ENCODE peak calls at places on chromosomes 2 and 18, in six cellular contexts. One of them, this sample, is unnamed.
A peak's percentile ranks its signal among the peaks of the same experiment; 100 is the strongest.

GRCh38 chr18:79912409-79912991 is 39.0 kb downstream of the SLC66A2 start:
- DNase-seq in tibial artery: peak; percentile 54
- DNase-seq in heart left ventricle: no peak
- DNase-seq in cardiac muscle cell: peak; percentile 12
- DNase-seq in A549: no peak
- DNase-seq in dorsolateral prefrontal cortex: no peak
- DNase-seq in this sample: no peak

GRCh38 chr2:43136862-43137261 is 89.5 kb downstream of the ZFP36L2 start:
- DNase-seq in heart left ventricle: no peak
- DNase-seq in dorsolateral prefrontal cortex: no peak
- DNase-seq in tibial artery: no peak
- DNase-seq in cardiac muscle cell: no peak
- DNase-seq in A549: no peak
- DNase-seq in this sample: no peak

GRCh38 chr2:173181982-173182381 is 106.3 kb downstream of the MAP3K20 start:
- DNase-seq in heart left ventricle: no peak
- DNase-seq in dorsolateral prefrontal cortex: no peak
- DNase-seq in A549: no peak
- DNase-seq in tibial artery: no peak
- DNase-seq in cardiac muscle cell: no peak
- DNase-seq in this sample: no peak

GRCh38 chr2:209547726-209548125 is 123.9 kb downstream of the MAP2 start:
- DNase-seq in tibial artery: no peak
- DNase-seq in dorsolateral prefrontal cortex: no peak
- DNase-seq in heart left ventricle: no peak
- DNase-seq in A549: no peak
- DNase-seq in cardiac muscle cell: no peak
- DNase-seq in this sample: no peak

GRCh38 chr2:204491528-204491927 is 53.7 kb upstream of the PARD3B start:
- DNase-seq in heart left ventricle: no peak
- DNase-seq in tibial artery: no peak
- DNase-seq in A549: no peak
- DNase-seq in cardiac muscle cell: peak; percentile 6
- DNase-seq in dorsolateral prefrontal cortex: no peak
- DNase-seq in this sample: no peak

GRCh38 chr2:98551316-98551715 is 57.0 kb downstream of the COA5 start:
- DNase-seq in tibial artery: no peak
- DNase-seq in A549: no peak
- DNase-seq in heart left ventricle: no peak
- DNase-seq in dorsolateral prefrontal cortex: no peak
- DNase-seq in cardiac muscle cell: no peak
- DNase-seq in this sample: no peak

GRCh38 chr2:143841935-143842334 is 678.0 kb downstream of the ZEB2 start:
- DNase-seq in heart left ventricle: no peak
- DNase-seq in A549: no peak
- DNase-seq in dorsolateral prefrontal cortex: no peak
- DNase-seq in cardiac muscle cell: peak; percentile 34
- DNase-seq in tibial artery: no peak
- DNase-seq in this sample: no peak

GRCh38 chr2:68429311-68429826 is 37.7 kb downstream of the FBXO48 start:
- DNase-seq in cardiac muscle cell: peak; percentile 62
- DNase-seq in dorsolateral prefrontal cortex: no peak
- DNase-seq in tibial artery: no peak
- DNase-seq in A549: no peak
- DNase-seq in heart left ventricle: no peak
- DNase-seq in this sample: no peak

GRCh38 chr2:60285476-60286316 is 267.8 kb downstream of the BCL11A start:
- DNase-seq in dorsolateral prefrontal cortex: no peak
- DNase-seq in cardiac muscle cell: no peak
- DNase-seq in heart left ventricle: no peak
- DNase-seq in tibial artery: no peak
- DNase-seq in A549: no peak
- DNase-seq in this sample: no peak

GRCh38 chr2:18268400-18268799 is 292.1 kb downstream of the RDH14 start:
- DNase-seq in cardiac muscle cell: no peak
- DNase-seq in tibial artery: no peak
- DNase-seq in dorsolateral prefrontal cortex: no peak
- DNase-seq in A549: no peak
- DNase-seq in heart left ventricle: no peak
- DNase-seq in this sample: no peak

GRCh38 chr2:3487028-3487425 is 32.3 kb downstream of the ADI1 start:
- DNase-seq in cardiac muscle cell: no peak
- DNase-seq in tibial artery: no peak
- DNase-seq in heart left ventricle: no peak
- DNase-seq in A549: no peak
- DNase-seq in dorsolateral prefrontal cortex: no peak
- DNase-seq in this sample: no peak

GRCh38 chr2:3483986-3484960 is 35.1 kb downstream of the ADI1 start:
- DNase-seq in dorsolateral prefrontal cortex: no peak
- DNase-seq in A549: no peak
- DNase-seq in heart left ventricle: no peak
- DNase-seq in tibial artery: no peak
- DNase-seq in cardiac muscle cell: no peak
- DNase-seq in this sample: no peak

GRCh38 chr2:3483227-3483985 is 35.9 kb downstream of the ADI1 start:
- DNase-seq in tibial artery: no peak
- DNase-seq in dorsolateral prefrontal cortex: no peak
- DNase-seq in cardiac muscle cell: peak; percentile 84
- DNase-seq in A549: no peak
- DNase-seq in heart left ventricle: peak; percentile 96
- DNase-seq in this sample: peak; percentile 80

GRCh38 chr2:3486047-3487027 is 33.0 kb downstream of the ADI1 start:
- DNase-seq in cardiac muscle cell: no peak
- DNase-seq in dorsolateral prefrontal cortex: no peak
- DNase-seq in tibial artery: no peak
- DNase-seq in heart left ventricle: no peak
- DNase-seq in A549: no peak
- DNase-seq in this sample: no peak

DNA sequence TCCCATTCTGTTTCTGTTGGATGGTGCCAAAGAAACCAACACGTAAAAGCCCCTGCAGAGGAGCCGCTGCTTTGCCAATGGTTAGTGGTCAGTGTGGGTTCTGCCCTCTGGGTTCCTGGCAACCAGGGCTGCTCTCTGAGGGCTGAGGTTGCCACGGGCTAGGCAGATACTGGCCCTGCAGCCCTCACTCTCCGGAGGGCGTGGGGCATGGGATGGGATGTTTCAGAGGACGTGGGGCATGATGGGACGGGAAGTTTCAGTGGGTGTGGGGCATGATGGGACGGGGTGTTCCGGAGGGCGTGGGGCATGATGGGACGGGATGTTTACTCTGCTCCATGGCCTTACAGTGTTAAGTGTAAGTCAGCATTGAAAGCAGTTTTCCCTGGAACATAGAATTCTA is 34.2 kb downstream of the ADI1 start:
- DNase-seq in heart left ventricle: no peak
- DNase-seq in cardiac muscle cell: no peak
- DNase-seq in tibial artery: no peak
- DNase-seq in A549: no peak
- DNase-seq in dorsolateral prefrontal cortex: no peak
- DNase-seq in this sample: no peak
- TF ChIP-seq CTCF in heart left ventricle: no peak
- TF ChIP-seq CTCF in cardiac muscle cell: no peak
- TF ChIP-seq CTCF in tibial artery: no peak
- TF ChIP-seq CTCF in A549: no peak
- TF ChIP-seq CTCF in dorsolateral prefrontal cortex: no peak
- TF ChIP-seq CTCF in this sample: no peak

DNA sequence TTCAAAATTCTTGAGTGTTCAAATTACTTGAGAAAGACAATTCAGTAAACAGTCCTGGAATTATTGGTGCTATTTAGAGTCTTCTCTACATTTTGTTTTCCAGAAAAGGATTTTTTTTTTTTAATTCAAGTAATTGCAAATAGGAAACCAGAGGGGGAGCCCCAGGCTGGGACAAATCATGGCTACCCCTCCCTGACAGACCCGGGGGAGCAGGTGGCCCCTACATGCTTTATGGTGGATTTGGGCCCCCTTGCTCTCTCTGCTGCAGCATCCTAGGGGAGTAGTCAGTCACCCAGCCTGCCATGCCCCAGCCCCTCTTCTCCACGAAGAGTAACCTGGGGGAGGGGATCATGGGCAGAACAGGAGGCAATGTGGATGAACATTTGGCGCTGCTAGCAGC is 4.7 kb downstream of the C2orf81 start:
- DNase-seq in dorsolateral prefrontal cortex: no peak
- DNase-seq in cardiac muscle cell: no peak
- DNase-seq in heart left ventricle: no peak
- DNase-seq in A549: no peak
- DNase-seq in tibial artery: no peak
- DNase-seq in this sample: no peak
- TF ChIP-seq CTCF in dorsolateral prefrontal cortex: no peak
- TF ChIP-seq CTCF in cardiac muscle cell: no peak
- TF ChIP-seq CTCF in heart left ventricle: no peak
- TF ChIP-seq CTCF in A549: no peak
- TF ChIP-seq CTCF in tibial artery: no peak
- TF ChIP-seq CTCF in this sample: no peak

DNA sequence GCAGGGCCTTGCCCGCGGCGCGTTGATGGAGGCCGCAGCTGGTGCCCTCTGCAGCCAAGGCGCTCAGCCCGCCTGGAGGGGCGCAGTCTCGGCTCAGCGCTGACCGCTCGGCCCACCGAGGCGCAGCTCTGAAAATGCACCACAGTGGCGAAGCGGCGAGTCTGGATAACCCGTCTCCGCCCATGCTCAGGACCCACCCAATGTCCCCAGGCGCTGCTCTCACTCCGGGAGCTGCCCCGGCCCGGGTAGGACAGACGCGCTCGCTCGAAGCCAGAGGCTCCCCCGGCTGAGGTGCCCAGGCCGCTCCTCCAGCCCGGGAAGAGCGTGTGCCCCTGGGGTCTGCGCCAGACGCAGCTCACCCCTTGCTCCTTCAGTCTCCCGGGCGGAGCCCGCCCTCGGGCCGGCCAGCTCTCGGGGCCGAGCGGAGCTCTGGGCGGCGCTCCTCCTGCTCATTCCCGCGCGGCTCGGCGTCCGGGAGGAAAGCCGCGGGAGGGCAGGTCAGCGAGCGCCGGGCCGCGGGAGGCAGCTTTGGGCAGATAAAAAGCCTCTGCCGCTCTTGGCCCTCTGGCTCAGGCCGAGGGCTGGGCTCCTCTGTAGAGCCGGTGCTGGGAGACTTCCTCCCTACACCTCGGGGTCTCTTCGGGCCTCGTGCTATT is 1.6 kb upstream of the TBR1 start:
- DNase-seq in A549: peak; percentile 29
- DNase-seq in tibial artery: peak; percentile 68
- DNase-seq in dorsolateral prefrontal cortex: no peak
- DNase-seq in cardiac muscle cell: peak; percentile 53
- DNase-seq in heart left ventricle: peak; percentile 38
- DNase-seq in this sample: peak; percentile 75
- TF ChIP-seq CTCF in A549: no peak
- TF ChIP-seq CTCF in tibial artery: no peak
- TF ChIP-seq CTCF in dorsolateral prefrontal cortex: no peak
- TF ChIP-seq CTCF in cardiac muscle cell: peak; percentile 17
- TF ChIP-seq CTCF in heart left ventricle: no peak
- TF ChIP-seq CTCF in this sample: no peak

GRCh38 chr2:219252084-219252483 is 959 bp upstream of the TUBA4B start:
- DNase-seq in heart left ventricle: peak; percentile 33
- DNase-seq in A549: no peak
- DNase-seq in tibial artery: peak; percentile 78
- DNase-seq in dorsolateral prefrontal cortex: no peak
- DNase-seq in cardiac muscle cell: no peak
- DNase-seq in this sample: no peak
- TF ChIP-seq CTCF in heart left ventricle: no peak
- TF ChIP-seq CTCF in A549: no peak
- TF ChIP-seq CTCF in tibial artery: no peak
- TF ChIP-seq CTCF in dorsolateral prefrontal cortex: no peak
- TF ChIP-seq CTCF in cardiac muscle cell: no peak
- TF ChIP-seq CTCF in this sample: no peak

DNA sequence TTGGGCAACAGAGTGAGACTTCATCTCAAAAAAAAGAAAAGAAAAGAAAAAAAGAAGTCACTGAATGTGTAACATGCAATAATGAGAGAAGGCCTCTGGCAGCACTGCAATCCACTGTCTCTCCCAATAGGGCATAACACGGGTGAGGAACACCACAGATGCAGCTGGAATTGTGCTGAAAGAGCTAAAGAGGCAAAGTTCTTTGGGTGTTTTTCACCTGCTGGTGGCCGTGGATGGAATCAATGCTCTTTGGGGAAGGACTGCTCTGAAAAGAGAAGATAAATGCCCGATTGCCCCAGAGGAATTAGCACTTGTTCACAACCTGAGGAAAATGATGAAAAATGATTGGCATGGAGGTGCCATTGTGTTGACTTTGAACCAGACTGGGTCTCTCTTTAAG is 31.0 kb upstream of the CYBRD1 start:
- DNase-seq in tibial artery: no peak
- DNase-seq in heart left ventricle: no peak
- DNase-seq in A549: no peak
- DNase-seq in cardiac muscle cell: no peak
- DNase-seq in dorsolateral prefrontal cortex: no peak
- DNase-seq in this sample: no peak
- TF ChIP-seq CTCF in tibial artery: no peak
- TF ChIP-seq CTCF in heart left ventricle: no peak
- TF ChIP-seq CTCF in A549: no peak
- TF ChIP-seq CTCF in cardiac muscle cell: no peak
- TF ChIP-seq CTCF in dorsolateral prefrontal cortex: no peak
- TF ChIP-seq CTCF in this sample: no peak

GRCh38 chr2:128172191-128172590 is 81.2 kb downstream of the UGGT1 start:
- DNase-seq in cardiac muscle cell: peak; percentile 18
- DNase-seq in heart left ventricle: no peak
- DNase-seq in A549: no peak
- DNase-seq in tibial artery: no peak
- DNase-seq in dorsolateral prefrontal cortex: no peak
- DNase-seq in this sample: no peak
- TF ChIP-seq CTCF in cardiac muscle cell: peak; percentile 33
- TF ChIP-seq CTCF in heart left ventricle: no peak
- TF ChIP-seq CTCF in A549: no peak
- TF ChIP-seq CTCF in tibial artery: no peak
- TF ChIP-seq CTCF in dorsolateral prefrontal cortex: peak; percentile 9
- TF ChIP-seq CTCF in this sample: no peak

GRCh38 chr18:47080872-47081271 is 45.5 kb upstream of the ELOA2 start:
- DNase-seq in A549: no peak
- DNase-seq in tibial artery: no peak
- DNase-seq in cardiac muscle cell: no peak
- DNase-seq in dorsolateral prefrontal cortex: no peak
- DNase-seq in heart left ventricle: no peak
- DNase-seq in this sample: no peak
- TF ChIP-seq CTCF in A549: no peak
- TF ChIP-seq CTCF in tibial artery: no peak
- TF ChIP-seq CTCF in cardiac muscle cell: no peak
- TF ChIP-seq CTCF in dorsolateral prefrontal cortex: no peak
- TF ChIP-seq CTCF in heart left ventricle: no peak
- TF ChIP-seq CTCF in this sample: no peak

DNA sequence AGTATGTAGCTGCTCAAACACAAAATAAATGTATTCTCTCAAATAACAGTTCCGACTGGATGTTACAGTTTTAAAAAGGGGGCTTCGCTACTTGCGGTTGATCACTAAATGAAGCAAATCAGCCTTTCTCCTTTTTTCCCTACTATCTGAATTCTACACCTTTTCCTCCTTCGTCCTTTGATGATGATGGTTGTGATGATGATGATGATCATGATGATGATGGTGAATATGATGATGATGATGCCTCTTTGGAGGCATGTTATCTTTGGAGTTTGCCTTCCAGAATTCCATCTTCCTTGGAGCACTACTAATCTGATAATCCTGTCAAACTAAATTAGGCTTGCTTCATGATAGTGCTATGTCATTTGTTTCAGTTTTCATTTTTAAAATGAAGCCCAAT is 1073.3 kb downstream of the SOCS6 start:
- DNase-seq in tibial artery: no peak
- DNase-seq in heart left ventricle: no peak
- DNase-seq in A549: no peak
- DNase-seq in cardiac muscle cell: no peak
- DNase-seq in dorsolateral prefrontal cortex: no peak
- DNase-seq in this sample: no peak
- TF ChIP-seq CTCF in tibial artery: no peak
- TF ChIP-seq CTCF in heart left ventricle: no peak
- TF ChIP-seq CTCF in A549: no peak
- TF ChIP-seq CTCF in cardiac muscle cell: no peak
- TF ChIP-seq CTCF in dorsolateral prefrontal cortex: no peak
- TF ChIP-seq CTCF in this sample: no peak